ENCODE peak calls at places on chromosomes 5 and 9, in nine cellular contexts. C is RKO; L is activated T-cell treated with anti-CD3 and anti-CD28 coated beads, Interleukin-2, amount 50 U/mL, for 72 hours; V is osteoblast; T is WERI-Rb-1; U is AG20443; D is omental fat pad; H is HFFc6; M is Ammon's horn. B is an unnamed sample.

GRCh38 chr5:172642046-172642409 is 965 bp downstream of the NEURL1B start:
- DNase-seq in H (peak; percentile 9), T (no peak), L (no peak), M (no peak), D (no peak), V (peak; percentile 85), C (no peak), U (no peak), B (no peak)

GRCh38 chr9:27368317-27368985 is 71.5 kb upstream of the EQTN start:
- DNase-seq in H (no peak), T (no peak), M (peak; percentile 72), D (no peak), C (no peak), U (peak; percentile 32), L (no peak), V (no peak), B (no peak)

GRCh38 chr5:74938250-74938649 is 72.1 kb upstream of the FAM169A start:
- DNase-seq in V (no peak), D (no peak), T (no peak), L (no peak), H (peak; percentile 32), M (no peak), C (no peak), U (no peak), B (no peak)

GRCh38 chr9:22052376-22052945 is 43.4 kb upstream of the CDKN2B start:
- DNase-seq in U (peak; percentile 50), T (no peak), H (peak; percentile 95), D (no peak), C (peak; percentile 79), L (peak; percentile 61), M (peak; percentile 58), V (peak; percentile 41), B (no peak)

GRCh38 chr5:142627371-142628217 is 58.3 kb downstream of the FGF1 start:
- DNase-seq in V (no peak), H (no peak), L (no peak), U (no peak), T (no peak), C (no peak), M (peak; percentile 72), D (no peak), B (peak; percentile 88)

GRCh38 chr5:9194509-9194908 is 351.4 kb downstream of the SEMA5A start:
- DNase-seq in D (no peak), H (peak; percentile 65), L (no peak), T (no peak), V (peak; percentile 67), M (no peak), C (no peak), U (peak; percentile 83), B (no peak)

GRCh38 chr5:1161832-1162229 is 39.6 kb upstream of the SLC6A19 start:
- DNase-seq in C (no peak), T (no peak), M (peak; percentile 88), U (no peak), V (no peak), D (no peak), L (no peak), H (no peak), B (no peak)

GRCh38 chr9:129640871-129641750 is 840 bp downstream of the ASB6 start:
- DNase-seq in U (peak; percentile 39), T (no peak), L (no peak), H (no peak), C (peak; percentile 51), V (no peak), D (no peak), M (no peak), B (no peak)

GRCh38 chr9:117224676-117225075 is 190.2 kb downstream of the ASTN2 start:
- DNase-seq in T (peak; percentile 88), M (no peak), U (no peak), C (no peak), H (no peak), L (no peak), D (no peak), V (no peak), B (no peak)

GRCh38 chr5:98398465-98398864 is 375.0 kb upstream of the RGMB start:
- DNase-seq in M (peak; percentile 24), D (no peak), T (no peak), L (no peak), H (no peak), C (no peak), V (no peak), U (no peak), B (no peak)

GRCh38 chr5:65696892-65697291 is 25.0 kb downstream of the SGTB start:
- DNase-seq in C (no peak), M (no peak), U (peak; percentile 15), D (no peak), H (no peak), L (no peak), V (peak; percentile 19), T (no peak), B (no peak)

GRCh38 chr5:43193171-43193951 is 1.3 kb downstream of the NIM1K start:
- DNase-seq in V (peak; percentile 95), U (peak; percentile 91), T (no peak), C (peak; percentile 94), H (peak; percentile 97), L (peak; percentile 46), D (no peak), M (peak; percentile 84), B (peak; percentile 61)

GRCh38 chr9:69746859-69747560 is 12.8 kb downstream of the PTAR1 start:
- DNase-seq in M (no peak), D (no peak), H (no peak), T (no peak), L (no peak), V (no peak), U (no peak), C (no peak), B (no peak)

GRCh38 chr5:33184367-33184766 is 256.4 kb upstream of the TARS1 start:
- DNase-seq in U (no peak), L (no peak), T (no peak), C (no peak), H (no peak), M (no peak), D (no peak), V (no peak), B (no peak)

GRCh38 chr5:141824717-141825116 is 53.5 kb downstream of the PCDH1 start:
- DNase-seq in C (no peak), T (no peak), V (no peak), H (no peak), U (no peak), M (no peak), D (no peak), L (no peak), B (no peak)

GRCh38 chr5:96287181-96287580 is 145.9 kb downstream of the PCSK1 start:
- DNase-seq in C (no peak), L (no peak), D (no peak), M (no peak), T (no peak), V (no peak), H (no peak), U (no peak), B (no peak)

GRCh38 chr9:35763803-35764202 is 9.7 kb upstream of the MSMP start:
- DNase-seq in H (no peak), C (no peak), V (no peak), D (no peak), M (no peak), T (no peak), U (no peak), L (no peak), B (no peak)

GRCh38 chr9:90394866-90395265 is 247.8 kb downstream of the DIRAS2 start:
- DNase-seq in T (no peak), C (no peak), V (no peak), M (no peak), H (no peak), U (no peak), D (no peak), L (no peak), B (no peak)

GRCh38 chr9:107883496-107884120 is 394.0 kb upstream of the KLF4 start:
- DNase-seq in D (no peak), T (no peak), U (no peak), V (no peak), L (no peak), H (no peak), M (no peak), C (no peak), B (no peak)

GRCh38 chr5:126658526-126658925 is 57.8 kb downstream of the PHAX start:
- DNase-seq in U (no peak), L (no peak), C (no peak), V (no peak), D (no peak), M (no peak), H (no peak), T (peak; percentile 65), B (no peak)

GRCh38 chr9:137018761-137019559 is 9.1 kb downstream of the ABCA2 start:
- DNase-seq in V (no peak), U (no peak), T (no peak), M (no peak), D (no peak), C (no peak), L (no peak), H (no peak), B (no peak)

GRCh38 chr5:86646671-86647070 is 28.9 kb downstream of the COX7C start:
- DNase-seq in D (no peak), L (no peak), M (no peak), T (no peak), V (no peak), C (no peak), H (no peak), U (no peak), B (no peak)

GRCh38 chr9:120891255-120891954 is 14.4 kb upstream of the PHF19 start:
- DNase-seq in M (no peak), C (no peak), L (peak; percentile 78), U (no peak), D (no peak), H (no peak), V (no peak), T (no peak), B (no peak)

GRCh38 chr9:121559183-121559582 is 59.5 kb upstream of the GGTA1 start:
- DNase-seq in C (peak; percentile 61), U (no peak), T (no peak), L (no peak), V (no peak), M (no peak), H (no peak), D (no peak), B (no peak)

GRCh38 chr5:95864944-95865504 is 42.5 kb upstream of the GLRX start:
- DNase-seq in D (no peak), M (no peak), C (no peak), U (no peak), H (peak; percentile 11), T (no peak), V (no peak), L (no peak), B (no peak)

GRCh38 chr9:112326194-112326593 is 7.2 kb downstream of the PTBP3 start:
- DNase-seq in T (no peak), D (no peak), C (no peak), M (no peak), U (no peak), L (no peak), V (no peak), H (no peak), B (no peak)

GRCh38 chr9:14214065-14214684 is 99.8 kb downstream of the NFIB start:
- DNase-seq in U (no peak), H (no peak), C (no peak), T (no peak), M (no peak), D (no peak), V (no peak), L (no peak), B (no peak)

GRCh38 chr5:172334196-172334595 is 50.6 kb upstream of the UBTD2 start:
- DNase-seq in H (no peak), T (peak; percentile 37), U (no peak), V (no peak), M (no peak), C (peak; percentile 22), L (peak; percentile 5), D (no peak), B (no peak)

GRCh38 chr9:134640491-134641172 is 971 bp upstream of the COL5A1 start:
- DNase-seq in V (peak; percentile 94), D (no peak), H (no peak), T (no peak), L (no peak), U (no peak), C (no peak), M (no peak), B (no peak)

GRCh38 chr5:107284822-107285510 is 385.8 kb downstream of the EFNA5 start:
- DNase-seq in M (peak; percentile 8), L (no peak), H (no peak), T (no peak), V (no peak), C (peak; percentile 36), D (no peak), U (no peak), B (peak; percentile 9)

GRCh38 chr9:129773262-129774048 is 20.6 kb upstream of the PTGES start:
- DNase-seq in U (no peak), V (peak; percentile 95), C (no peak), L (no peak), D (no peak), H (peak; percentile 85), M (no peak), T (no peak), B (peak; percentile 41)

B was measured in trophoblast cell.